ENCODE peak calls at places on chromosome 13, in five cellular contexts. X is fibroblast of pulmonary artery; A is colonic mucosa; P is effector memory CD4-positive, alpha-beta T cell; F is BJ. I is an unnamed sample.

GRCh38 chr13:95641961-95642621 is 2.4 kb downstream of the DZIP1 start:
- DNase-seq in X (peak; percentile 50), A (peak; percentile 38), P (no peak), F (no peak), I (peak; percentile 75)

GRCh38 chr13:54637377-54637776 is 1608.8 kb downstream of the OLFM4 start:
- DNase-seq in X (peak; percentile 3), A (no peak), P (no peak), F (no peak), I (no peak)

GRCh38 chr13:33274264-33274663 is 11.3 kb downstream of the STARD13 start:
- DNase-seq in X (no peak), A (no peak), P (no peak), F (no peak), I (no peak)

GRCh38 chr13:33252103-33252502 is 33.5 kb downstream of the STARD13 start:
- DNase-seq in X (no peak), A (no peak), P (no peak), F (no peak), I (no peak)

GRCh38 chr13:67155898-67156717 is 74.0 kb downstream of the PCDH9 start:
- DNase-seq in X (no peak), A (no peak), P (no peak), F (no peak), I (no peak)

GRCh38 chr13:30394798-30395191 is 27.5 kb upstream of the UBE2L5 start:
- DNase-seq in X (no peak), A (no peak), P (no peak), F (no peak), I (no peak)

GRCh38 chr13:111344471-111345191 is 24.2 kb downstream of the TEX29 start:
- DNase-seq in X (peak; percentile 3), A (no peak), P (no peak), F (no peak), I (peak; percentile 78)

GRCh38 chr13:99307648-99308339 is 595 bp upstream of the GPR183 start:
- DNase-seq in X (peak; percentile 64), A (no peak), P (no peak), F (no peak), I (peak; percentile 67)

GRCh38 chr13:89750371-89750770 is 1597.1 kb upstream of the MIR17HG start:
- DNase-seq in X (peak; percentile 13), A (no peak), P (no peak), F (no peak), I (no peak)